ENCODE peak calls at places on chromosomes 2 and 18, in eight cellular contexts. O is stimulated activated naive B cell treated with anti-CD40 and anti-IgM and Interleukin-4, amounts not matched to agents 10 μg/mL and 1 μg/mL and 100 μg/mL, for 72 hours; K is T-helper 9 cell; L is upper lobe of right lung; V is EH; H is activated naive CD4-positive, alpha-beta T cell; G is globus pallidus; U is astrocyte of the spinal cord. B is an unnamed sample.

GRCh38 chr2:227194219-227194618 is 29.8 kb downstream of the COL4A3 start:
- DNase-seq in O (no peak), K (no peak), L (no peak), V (no peak), H (no peak), G (no peak), U (no peak), B (no peak)

GRCh38 chr2:217943379-217944321 is 59.1 kb downstream of the TNS1 start:
- DNase-seq in O (no peak), K (no peak), L (peak; percentile 93), V (peak; percentile 85), H (no peak), G (peak; percentile 92), U (peak; percentile 48), B (peak; percentile 87)

GRCh38 chr2:126496493-126496892 is 159.5 kb upstream of the GYPC start:
- DNase-seq in O (no peak), K (no peak), L (no peak), V (no peak), H (no peak), G (no peak), U (no peak), B (no peak)

GRCh38 chr2:41038408-41038807 is 586.5 kb upstream of the SLC8A1 start:
- DNase-seq in O (no peak), K (no peak), L (no peak), V (peak; percentile 34), H (no peak), G (no peak), U (peak; percentile 24), B (peak; percentile 48)

GRCh38 chr2:3728104-3729054 is 25.0 kb downstream of the DCDC2C start:
- DNase-seq in O (no peak), K (no peak), L (no peak), V (peak; percentile 44), H (no peak), G (peak; percentile 24), U (peak; percentile 67), B (peak; percentile 68)

GRCh38 chr18:80133124-80133523 is 24.1 kb downstream of the ADNP2 start:
- DNase-seq in O (no peak), K (no peak), L (no peak), V (no peak), H (no peak), G (no peak), U (no peak), B (no peak)

GRCh38 chr2:174004311-174004695 is 39.1 kb upstream of the SP3 start:
- DNase-seq in O (no peak), K (no peak), L (no peak), V (no peak), H (no peak), G (no peak), U (no peak), B (no peak)

GRCh38 chr2:22282215-22282614 is 1102.8 kb upstream of the KLHL29 start:
- DNase-seq in O (no peak), K (no peak), L (no peak), V (no peak), H (no peak), G (no peak), U (no peak), B (no peak)

GRCh38 chr2:100907832-100908231 is 87.9 kb downstream of the NPAS2 start:
- DNase-seq in O (no peak), K (no peak), L (no peak), V (no peak), H (no peak), G (no peak), U (no peak), B (no peak)

B was measured in astrocyte of the hippocampus.